ENCODE peak calls at places on chromosomes 3 and 15, in five cellular contexts. One of them, this sample, is unnamed. For H3K27me3, the result is how much of the 10 kb centered on the place peaks cover.

GRCh38 chr3:124885466-124886167 is 1.5 kb downstream of the ITGB5 start:
- DNase-seq in heart left ventricle: no peak
- DNase-seq in mammary epithelial cell: peak
- DNase-seq in tibial artery: no peak
- DNase-seq in right lobe of liver: no peak
- DNase-seq in this sample: no peak

GRCh38 chr15:52626671-52627369 is 52.4 kb downstream of the ATOSA start:
- DNase-seq in heart left ventricle: no peak
- DNase-seq in mammary epithelial cell: no peak
- DNase-seq in tibial artery: no peak
- DNase-seq in right lobe of liver: no peak
- DNase-seq in this sample: no peak

GRCh38 chr3:66998899-66999235 is 760 bp downstream of the KBTBD8 start:
- DNase-seq in heart left ventricle: no peak
- DNase-seq in mammary epithelial cell: peak
- DNase-seq in tibial artery: no peak
- DNase-seq in right lobe of liver: no peak
- DNase-seq in this sample: no peak

GRCh38 chr3:16738451-16738850 is 133.2 kb upstream of the DAZL start:
- DNase-seq in heart left ventricle: no peak
- DNase-seq in mammary epithelial cell: no peak
- DNase-seq in tibial artery: no peak
- DNase-seq in right lobe of liver: no peak
- DNase-seq in this sample: no peak

GRCh38 chr3:109369510-109369909 is 32.2 kb upstream of the DPPA4 start:
- DNase-seq in heart left ventricle: no peak
- DNase-seq in mammary epithelial cell: no peak
- DNase-seq in tibial artery: no peak
- DNase-seq in right lobe of liver: peak
- DNase-seq in this sample: no peak

GRCh38 chr3:30531017-30531570 is 75.3 kb upstream of the TGFBR2 start:
- DNase-seq in heart left ventricle: no peak
- DNase-seq in mammary epithelial cell: no peak
- DNase-seq in tibial artery: no peak
- DNase-seq in right lobe of liver: no peak
- DNase-seq in this sample: no peak

GRCh38 chr15:92184142-92184541 is 209.5 kb upstream of the ST8SIA2 start:
- DNase-seq in heart left ventricle: no peak
- DNase-seq in mammary epithelial cell: no peak
- DNase-seq in tibial artery: no peak
- DNase-seq in right lobe of liver: no peak
- DNase-seq in this sample: no peak

GRCh38 chr3:104952587-104952986 is 414.1 kb upstream of the ALCAM start:
- DNase-seq in heart left ventricle: no peak
- DNase-seq in mammary epithelial cell: peak
- DNase-seq in tibial artery: no peak
- DNase-seq in right lobe of liver: no peak
- DNase-seq in this sample: no peak

GRCh38 chr3:144264805-144265204 is 293.2 kb downstream of the DIPK2A start:
- DNase-seq in heart left ventricle: no peak
- DNase-seq in mammary epithelial cell: no peak
- DNase-seq in tibial artery: no peak
- DNase-seq in right lobe of liver: no peak
- DNase-seq in this sample: no peak

GRCh38 chr15:98978153-98978552 is 29.4 kb downstream of the PGPEP1L start:
- DNase-seq in heart left ventricle: no peak
- DNase-seq in mammary epithelial cell: peak
- DNase-seq in tibial artery: no peak
- DNase-seq in right lobe of liver: no peak
- DNase-seq in this sample: no peak

GRCh38 chr3:194223951-194224350 is 88.0 kb downstream of the HES1 start:
- DNase-seq in heart left ventricle: no peak
- DNase-seq in mammary epithelial cell: no peak
- DNase-seq in tibial artery: no peak
- DNase-seq in right lobe of liver: no peak
- DNase-seq in this sample: no peak

GRCh38 chr15:75723847-75724660 is 11.4 kb upstream of the CSPG4 start:
- DNase-seq in heart left ventricle: peak
- DNase-seq in mammary epithelial cell: peak
- DNase-seq in tibial artery: peak
- DNase-seq in right lobe of liver: peak
- DNase-seq in this sample: peak

DNA sequence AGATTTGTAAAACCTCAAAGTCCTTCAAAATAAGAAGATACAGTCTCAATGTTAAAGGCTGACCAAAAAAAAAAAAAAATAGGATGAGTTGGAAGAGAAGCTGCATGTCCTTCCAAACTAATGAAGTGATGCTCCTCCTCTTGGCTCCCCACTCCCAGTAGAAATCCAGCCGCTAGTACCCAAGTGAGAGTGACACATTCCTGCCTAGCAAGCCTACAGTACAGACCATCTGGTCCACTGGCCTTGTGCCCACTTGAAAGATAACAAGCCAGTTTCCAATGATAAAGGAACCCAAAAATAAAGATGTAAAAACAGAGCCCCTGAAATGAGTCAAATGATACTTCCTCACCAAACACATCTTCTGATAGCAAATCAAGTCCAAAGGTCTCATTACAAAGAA is 258.7 kb upstream of the NSMCE3 start:
- DNase-seq in heart left ventricle: no peak
- DNase-seq in mammary epithelial cell: no peak
- DNase-seq in tibial artery: no peak
- DNase-seq in right lobe of liver: no peak
- DNase-seq in this sample: no peak
- H3K27me3 ChIP-seq in heart left ventricle: under half
- H3K27me3 ChIP-seq in mammary epithelial cell: under half
- H3K27me3 ChIP-seq in tibial artery: under half
- H3K27me3 ChIP-seq in right lobe of liver: under half
- H3K27me3 ChIP-seq in this sample: under half

DNA sequence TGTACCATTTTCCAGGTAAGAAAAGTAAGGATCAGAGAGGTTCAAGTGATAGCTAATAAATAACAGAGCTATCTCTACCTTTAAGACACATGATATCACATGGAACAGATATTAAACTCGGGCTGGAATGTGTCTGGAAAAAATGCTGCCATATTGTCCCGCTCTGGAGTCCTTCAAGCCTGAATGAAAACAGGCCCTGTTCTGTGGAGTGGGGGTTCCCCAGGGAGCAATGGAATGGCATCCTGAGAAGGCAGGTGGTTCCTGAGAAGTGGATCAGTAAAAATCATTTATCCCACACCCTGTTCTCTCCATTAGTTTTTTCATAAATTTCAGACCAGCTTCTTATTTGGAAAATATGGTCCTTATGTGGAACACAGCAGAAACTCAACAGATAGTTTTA is 57.3 kb upstream of the PRTG start:
- DNase-seq in heart left ventricle: no peak
- DNase-seq in mammary epithelial cell: no peak
- DNase-seq in tibial artery: no peak
- DNase-seq in right lobe of liver: no peak
- DNase-seq in this sample: no peak
- TF ChIP-seq CTCF in heart left ventricle: no peak
- TF ChIP-seq CTCF in mammary epithelial cell: no peak
- TF ChIP-seq CTCF in tibial artery: no peak
- TF ChIP-seq CTCF in right lobe of liver: no peak
- TF ChIP-seq CTCF in this sample: no peak

DNA sequence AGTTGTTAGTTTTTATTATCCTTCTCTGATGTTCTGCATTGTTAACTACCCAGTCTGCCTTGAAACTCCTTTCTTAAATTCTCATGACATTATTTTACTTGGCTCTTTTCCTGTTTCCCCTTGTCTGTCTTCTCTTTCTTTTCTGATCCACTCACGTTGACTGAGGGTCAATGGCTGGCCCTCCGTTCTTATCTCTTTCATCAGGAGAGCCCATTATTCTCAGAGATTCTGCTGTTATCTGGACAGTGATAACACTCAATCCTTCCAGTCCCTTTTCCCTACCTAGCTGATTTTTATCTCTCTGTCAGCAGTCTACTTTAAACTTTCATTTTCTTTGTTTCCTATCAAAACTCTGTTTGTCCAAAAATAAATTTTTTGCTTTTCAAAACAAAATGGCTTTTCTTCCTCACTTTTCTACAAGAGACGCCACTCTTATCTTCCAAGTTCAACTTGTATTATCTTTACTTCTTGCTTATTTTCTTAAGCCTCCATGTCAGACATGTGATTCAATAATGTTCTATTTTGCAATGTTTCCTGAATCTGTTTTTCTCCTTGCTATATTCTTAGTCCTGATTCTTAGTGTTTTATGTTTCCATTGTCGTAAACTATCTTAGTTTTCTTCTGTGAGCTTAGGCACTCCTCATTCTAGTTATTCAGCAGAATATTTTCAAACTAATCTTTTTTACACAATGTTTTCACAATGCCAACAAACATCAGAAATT is 120.2 kb downstream of the NEDD4 start:
- DNase-seq in heart left ventricle: no peak
- DNase-seq in mammary epithelial cell: no peak
- DNase-seq in tibial artery: no peak
- DNase-seq in right lobe of liver: no peak
- DNase-seq in this sample: no peak
- H3K4me3 ChIP-seq in heart left ventricle: no peak
- H3K4me3 ChIP-seq in mammary epithelial cell: no peak
- H3K4me3 ChIP-seq in tibial artery: peak
- H3K4me3 ChIP-seq in right lobe of liver: no peak
- H3K4me3 ChIP-seq in this sample: no peak

GRCh38 chr3:169323580-169324453 is 339.7 kb downstream of the MECOM start:
- DNase-seq in heart left ventricle: peak
- DNase-seq in mammary epithelial cell: peak
- DNase-seq in tibial artery: no peak
- DNase-seq in right lobe of liver: no peak
- DNase-seq in this sample: no peak
- H3K27me3 ChIP-seq in heart left ventricle: under half
- H3K27me3 ChIP-seq in mammary epithelial cell: under half
- H3K27me3 ChIP-seq in tibial artery: under half
- H3K27me3 ChIP-seq in right lobe of liver: under half
- H3K27me3 ChIP-seq in this sample: under half

GRCh38 chr15:44536298-44536961 is 517 bp upstream of the EIF3J start:
- DNase-seq in heart left ventricle: peak
- DNase-seq in mammary epithelial cell: peak
- DNase-seq in tibial artery: peak
- DNase-seq in right lobe of liver: peak
- DNase-seq in this sample: peak
- TF ChIP-seq CTCF in heart left ventricle: peak
- TF ChIP-seq CTCF in mammary epithelial cell: no peak
- TF ChIP-seq CTCF in tibial artery: peak
- TF ChIP-seq CTCF in right lobe of liver: peak
- TF ChIP-seq CTCF in this sample: peak

GRCh38 chr3:100471436-100471835 is 21.0 kb upstream of the TMEM45A start:
- DNase-seq in heart left ventricle: no peak
- DNase-seq in mammary epithelial cell: no peak
- DNase-seq in tibial artery: no peak
- DNase-seq in right lobe of liver: no peak
- DNase-seq in this sample: no peak
- H3K4me3 ChIP-seq in heart left ventricle: no peak
- H3K4me3 ChIP-seq in mammary epithelial cell: no peak
- H3K4me3 ChIP-seq in tibial artery: no peak
- H3K4me3 ChIP-seq in right lobe of liver: no peak
- H3K4me3 ChIP-seq in this sample: no peak

This sample was measured in GM06990.